ENCODE peak calls at places on chromosomes 11 and 22, in seven cellular contexts. One of them, this sample, is unnamed.

GRCh38 chr11:9573775-9574555 is 495 bp downstream of the WEE1 start:
- DNase-seq in KG1: no peak
- DNase-seq in fibroblast of mammary gland: no peak
- DNase-seq in activated T-cell treated with anti-CD3 and anti-CD28 coated beads for 1 hour: peak
- DNase-seq in head of caudate nucleus: no peak
- DNase-seq in astrocyte of the cerebellum: no peak
- DNase-seq in fibroblast of pulmonary artery: peak
- DNase-seq in this sample: no peak

GRCh38 chr22:19419464-19420178 is 11.9 kb downstream of the HIRA start:
- DNase-seq in KG1: no peak
- DNase-seq in fibroblast of mammary gland: no peak
- DNase-seq in activated T-cell treated with anti-CD3 and anti-CD28 coated beads for 1 hour: no peak
- DNase-seq in head of caudate nucleus: no peak
- DNase-seq in astrocyte of the cerebellum: no peak
- DNase-seq in fibroblast of pulmonary artery: peak
- DNase-seq in this sample: no peak

GRCh38 chr11:12246169-12246568 is 131.2 kb upstream of the PARVA start:
- DNase-seq in KG1: no peak
- DNase-seq in fibroblast of mammary gland: no peak
- DNase-seq in activated T-cell treated with anti-CD3 and anti-CD28 coated beads for 1 hour: no peak
- DNase-seq in head of caudate nucleus: no peak
- DNase-seq in astrocyte of the cerebellum: no peak
- DNase-seq in fibroblast of pulmonary artery: no peak
- DNase-seq in this sample: no peak

GRCh38 chr11:126945319-126945718 is 55.3 kb downstream of the KIRREL3 start:
- DNase-seq in KG1: no peak
- DNase-seq in fibroblast of mammary gland: no peak
- DNase-seq in activated T-cell treated with anti-CD3 and anti-CD28 coated beads for 1 hour: no peak
- DNase-seq in head of caudate nucleus: no peak
- DNase-seq in astrocyte of the cerebellum: no peak
- DNase-seq in fibroblast of pulmonary artery: no peak
- DNase-seq in this sample: no peak

GRCh38 chr22:27135582-27135981 is 478.2 kb downstream of the MIAT start:
- DNase-seq in KG1: no peak
- DNase-seq in fibroblast of mammary gland: peak
- DNase-seq in activated T-cell treated with anti-CD3 and anti-CD28 coated beads for 1 hour: no peak
- DNase-seq in head of caudate nucleus: no peak
- DNase-seq in astrocyte of the cerebellum: no peak
- DNase-seq in fibroblast of pulmonary artery: peak
- DNase-seq in this sample: no peak

GRCh38 chr22:44622147-44622427 is 79.9 kb upstream of the PRR5 start:
- DNase-seq in KG1: no peak
- DNase-seq in fibroblast of mammary gland: no peak
- DNase-seq in activated T-cell treated with anti-CD3 and anti-CD28 coated beads for 1 hour: no peak
- DNase-seq in head of caudate nucleus: peak
- DNase-seq in astrocyte of the cerebellum: no peak
- DNase-seq in fibroblast of pulmonary artery: no peak
- DNase-seq in this sample: no peak

GRCh38 chr11:94876645-94877445 is 96.5 kb downstream of the CWC15 start:
- DNase-seq in KG1: peak
- DNase-seq in fibroblast of mammary gland: peak
- DNase-seq in activated T-cell treated with anti-CD3 and anti-CD28 coated beads for 1 hour: peak
- DNase-seq in head of caudate nucleus: peak
- DNase-seq in astrocyte of the cerebellum: peak
- DNase-seq in fibroblast of pulmonary artery: peak
- DNase-seq in this sample: peak

GRCh38 chr11:126638663-126639062 is 283.2 kb downstream of the ST3GAL4 start:
- DNase-seq in KG1: no peak
- DNase-seq in fibroblast of mammary gland: no peak
- DNase-seq in activated T-cell treated with anti-CD3 and anti-CD28 coated beads for 1 hour: no peak
- DNase-seq in head of caudate nucleus: no peak
- DNase-seq in astrocyte of the cerebellum: no peak
- DNase-seq in fibroblast of pulmonary artery: no peak
- DNase-seq in this sample: no peak

GRCh38 chr22:39209756-39210155 is 35.0 kb downstream of the PDGFB start:
- DNase-seq in KG1: no peak
- DNase-seq in fibroblast of mammary gland: no peak
- DNase-seq in activated T-cell treated with anti-CD3 and anti-CD28 coated beads for 1 hour: no peak
- DNase-seq in head of caudate nucleus: no peak
- DNase-seq in astrocyte of the cerebellum: no peak
- DNase-seq in fibroblast of pulmonary artery: no peak
- DNase-seq in this sample: peak

GRCh38 chr11:75656044-75656726 is 12.7 kb downstream of the MAP6 start:
- DNase-seq in KG1: no peak
- DNase-seq in fibroblast of mammary gland: no peak
- DNase-seq in activated T-cell treated with anti-CD3 and anti-CD28 coated beads for 1 hour: no peak
- DNase-seq in head of caudate nucleus: no peak
- DNase-seq in astrocyte of the cerebellum: no peak
- DNase-seq in fibroblast of pulmonary artery: no peak
- DNase-seq in this sample: no peak

This sample was measured in activated naive CD8-positive, alpha-beta T cell treated with anti-CD3 and anti-CD28 coated beads, Interleukin-2, amount 10 ng/mL, durations not matched to agents 7 days and 5 days.